ENCODE peak calls at places on chromosomes 2 and 18, in ten cellular contexts. D, B, J, R, I, W, K, O, T and C are unnamed samples.

GRCh38 chr2:181357979-181358378 is 99.2 kb upstream of the ITGA4 start:
- DNase-seq in D (no peak), B (no peak), J (no peak), R (no peak), I (no peak), W (no peak), K (no peak), O (no peak), T (no peak), C (no peak)

GRCh38 chr2:120177011-120177621 is 46.1 kb downstream of the TMEM185B start:
- DNase-seq in D (no peak), B (peak), J (no peak), R (peak), I (peak), W (no peak), K (peak), O (peak), T (peak), C (no peak)

GRCh38 chr2:134178109-134178877 is 75.6 kb upstream of the MGAT5 start:
- DNase-seq in D (no peak), B (no peak), J (no peak), R (no peak), I (no peak), W (no peak), K (no peak), O (no peak), T (no peak), C (no peak)

GRCh38 chr2:117351396-117351795 is 463.1 kb upstream of the DDX18 start:
- DNase-seq in D (no peak), B (no peak), J (no peak), R (no peak), I (no peak), W (no peak), K (no peak), O (no peak), T (no peak), C (no peak)

GRCh38 chr2:152564754-152565551 is 152.3 kb downstream of the PRPF40A start:
- DNase-seq in D (no peak), B (no peak), J (no peak), R (no peak), I (no peak), W (no peak), K (no peak), O (no peak), T (no peak), C (no peak)

GRCh38 chr2:41496908-41497307 is 550.9 kb upstream of the PKDCC start:
- DNase-seq in D (no peak), B (no peak), J (no peak), R (no peak), I (no peak), W (no peak), K (no peak), O (no peak), T (no peak), C (no peak)

GRCh38 chr18:39675916-39676315 is 2110.3 kb upstream of the CELF4 start:
- DNase-seq in D (no peak), B (no peak), J (no peak), R (no peak), I (no peak), W (no peak), K (no peak), O (no peak), T (no peak), C (no peak)

GRCh38 chr18:35862115-35862640 is 110.3 kb upstream of the RMP24 start:
- DNase-seq in D (no peak), B (no peak), J (no peak), R (no peak), I (no peak), W (no peak), K (no peak), O (peak), T (no peak), C (no peak)

GRCh38 chr2:238313289-238313990 is 6.9 kb upstream of the TRAF3IP1 start:
- DNase-seq in D (no peak), B (no peak), J (no peak), R (no peak), I (no peak), W (no peak), K (no peak), O (no peak), T (no peak), C (no peak)

GRCh38 chr2:183059561-183059960 is 19.0 kb upstream of the DUSP19 start:
- DNase-seq in D (peak), B (no peak), J (no peak), R (no peak), I (no peak), W (no peak), K (no peak), O (no peak), T (no peak), C (no peak)

GRCh38 chr18:2903006-2903405 is 56.2 kb downstream of the EMILIN2 start:
- DNase-seq in D (peak), B (no peak), J (peak), R (no peak), I (peak), W (no peak), K (peak), O (no peak), T (no peak), C (peak)

GRCh38 chr2:23556929-23557328 is 171.9 kb downstream of the KLHL29 start:
- DNase-seq in D (no peak), B (no peak), J (no peak), R (no peak), I (no peak), W (no peak), K (no peak), O (no peak), T (no peak), C (no peak)

GRCh38 chr18:55102508-55102907 is 143.2 kb upstream of the CCDC68 start:
- DNase-seq in D (no peak), B (no peak), J (no peak), R (no peak), I (no peak), W (no peak), K (no peak), O (no peak), T (no peak), C (no peak)